ENCODE peak calls at places on chromosome 1, in ten cellular contexts. H is cardiac muscle cell; V is fibroblast of lung; C is CD8-positive, alpha-beta T cell; W is IMR-90; K is uterus; L is hepatocyte; B is stomach; X is endodermal cell; M is WERI-Rb-1. P is an unnamed sample.

GRCh38 chr1:179742291-179742690 is 800 bp upstream of the FAM163A start:
- DNase-seq in W (no peak), M (no peak), B (no peak), C (no peak), K (no peak), H (no peak), V (no peak), L (no peak), X (no peak), P (no peak)

GRCh38 chr1:155504207-155504606 is 58.4 kb downstream of the ASH1L start:
- DNase-seq in X (no peak), W (peak; percentile 42), L (peak; percentile 16), V (peak; percentile 50), C (no peak), K (no peak), H (peak; percentile 27), M (no peak), B (no peak), P (no peak)

GRCh38 chr1:9877962-9878361 is 32.1 kb downstream of the CTNNBIP1 start:
- DNase-seq in V (no peak), K (no peak), X (no peak), W (no peak), B (peak; percentile 67), C (no peak), M (no peak), L (peak; percentile 13), H (no peak), P (no peak)

GRCh38 chr1:178436899-178437298 is 59.9 kb downstream of the CLEC20A start:
- DNase-seq in M (no peak), X (no peak), K (no peak), B (no peak), H (no peak), V (no peak), W (no peak), L (no peak), C (no peak), P (no peak)

GRCh38 chr1:87115317-87115885 is 201.0 kb downstream of the HS2ST1 start:
- DNase-seq in H (no peak), X (no peak), C (no peak), K (no peak), L (no peak), W (peak; percentile 85), V (peak; percentile 74), B (no peak), M (no peak), P (no peak)

GRCh38 chr1:163509126-163509525 is 187.4 kb downstream of the NUF2 start:
- DNase-seq in H (no peak), X (no peak), V (no peak), C (no peak), K (no peak), B (no peak), W (no peak), L (no peak), M (no peak), P (no peak)

GRCh38 chr1:241323510-241323909 is 33.5 kb downstream of the RGS7 start:
- DNase-seq in K (no peak), L (peak; percentile 70), B (peak; percentile 33), C (no peak), H (peak; percentile 85), W (peak; percentile 30), V (peak; percentile 56), M (no peak), X (peak; percentile 91), P (peak; percentile 38)

GRCh38 chr1:206770531-206771352 is at the start of gene IL19:
- DNase-seq in W (peak; percentile 34), K (no peak), X (peak; percentile 66), B (no peak), V (peak; percentile 13), L (no peak), M (no peak), C (no peak), H (no peak), P (no peak)

GRCh38 chr1:26839779-26840178 is 13.3 kb downstream of the ZDHHC18 start:
- DNase-seq in C (no peak), L (no peak), M (no peak), B (no peak), V (no peak), X (no peak), K (no peak), H (no peak), W (no peak), P (no peak)

GRCh38 chr1:26833432-26834405 is 7.2 kb downstream of the ZDHHC18 start:
- DNase-seq in L (no peak), X (no peak), V (no peak), C (peak; percentile 89), B (peak; percentile 64), W (no peak), K (no peak), M (peak; percentile 95), H (no peak), P (no peak)

GRCh38 chr1:26838474-26839338 is 12.2 kb downstream of the ZDHHC18 start:
- DNase-seq in X (no peak), M (no peak), C (no peak), H (no peak), B (no peak), V (no peak), W (no peak), L (no peak), K (no peak), P (no peak)

GRCh38 chr1:26844389-26844788 is 17.9 kb downstream of the ZDHHC18 start:
- DNase-seq in K (no peak), C (no peak), V (no peak), X (no peak), H (no peak), M (no peak), W (no peak), L (no peak), B (no peak), P (no peak)

GRCh38 chr1:26839339-26839722 is 12.8 kb downstream of the ZDHHC18 start:
- DNase-seq in C (no peak), V (no peak), W (no peak), X (no peak), L (no peak), H (no peak), M (no peak), B (no peak), K (no peak), P (no peak)
- H3K36me3 ChIP-seq in C (peaks cover 21% of the 10 kb centered on the region), V (peaks cover 15% of the 10 kb centered on the region), W (peaks cover 42% of the 10 kb centered on the region), X (peaks cover 57% of the 10 kb centered on the region), L (no peaks in the 10 kb centered on the region), H (peaks cover 5% of the 10 kb centered on the region), M (peaks cover 73% of the 10 kb centered on the region), B (peaks cover 49% of the 10 kb centered on the region), K (no peaks in the 10 kb centered on the region), P (no peaks in the 10 kb centered on the region)

GRCh38 chr1:182405578-182405977 is 5.1 kb upstream of the TEDDM1 start:
- DNase-seq in H (no peak), C (no peak), K (no peak), M (no peak), V (no peak), W (no peak), B (no peak), X (no peak), L (no peak), P (no peak)

GRCh38 chr1:182407724-182408123 is 7.3 kb upstream of the TEDDM1 start:
- DNase-seq in K (no peak), C (no peak), V (no peak), H (no peak), W (no peak), X (no peak), L (no peak), B (no peak), M (no peak), P (no peak)

GRCh38 chr1:182406006-182406405 is 5.5 kb upstream of the TEDDM1 start:
- DNase-seq in M (no peak), H (no peak), C (no peak), V (no peak), X (no peak), K (no peak), B (no peak), L (no peak), W (no peak), P (no peak)

GRCh38 chr1:182408435-182409070 is 8.1 kb upstream of the TEDDM1 start:
- DNase-seq in K (no peak), H (no peak), W (no peak), C (no peak), L (peak; percentile 60), V (no peak), M (no peak), X (no peak), B (no peak), P (no peak)

GRCh38 chr1:182404764-182405163 is 4.3 kb upstream of the TEDDM1 start:
- DNase-seq in M (no peak), X (no peak), V (no peak), K (no peak), W (no peak), C (no peak), H (no peak), B (no peak), L (no peak), P (no peak)
- TF ChIP-seq CTCF in M (no peak), X (peak; percentile 62), V (no peak), K (no peak), W (no peak), C (no peak), H (no peak), B (no peak), L (no peak), P (no peak)

DNA sequence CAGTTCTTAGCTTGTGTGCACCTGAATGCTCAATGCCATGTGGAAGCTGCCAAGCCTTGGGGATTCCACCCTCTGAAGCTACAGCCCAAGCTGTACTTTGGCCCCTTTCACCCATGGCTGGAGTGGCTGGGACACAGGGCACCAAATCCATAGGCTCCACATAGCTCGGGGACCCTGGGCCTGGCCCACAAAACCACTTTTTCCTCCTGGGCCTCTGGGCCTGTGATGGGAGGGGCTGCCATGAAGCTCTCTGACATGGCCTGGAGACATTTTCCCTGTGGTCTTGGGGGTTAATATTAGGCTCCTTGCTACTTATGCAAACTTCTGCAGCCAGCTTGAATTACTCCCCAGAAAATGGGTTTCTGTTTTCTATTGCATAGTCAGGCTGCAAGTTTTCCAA is 579.9 kb downstream of the MATN1 start:
- DNase-seq in K (no peak), B (no peak), W (no peak), L (no peak), X (no peak), C (no peak), H (no peak), V (no peak), M (no peak), P (no peak)
- H3K4me3 ChIP-seq in K (no peak overlapping the region), B (no peak overlapping the region), W (no peak overlapping the region), L (no peak overlapping the region), X (no peak overlapping the region), C (no peak overlapping the region), H (no peak overlapping the region), V (no peak overlapping the region), M (no peak overlapping the region), P (no peak overlapping the region)

DNA sequence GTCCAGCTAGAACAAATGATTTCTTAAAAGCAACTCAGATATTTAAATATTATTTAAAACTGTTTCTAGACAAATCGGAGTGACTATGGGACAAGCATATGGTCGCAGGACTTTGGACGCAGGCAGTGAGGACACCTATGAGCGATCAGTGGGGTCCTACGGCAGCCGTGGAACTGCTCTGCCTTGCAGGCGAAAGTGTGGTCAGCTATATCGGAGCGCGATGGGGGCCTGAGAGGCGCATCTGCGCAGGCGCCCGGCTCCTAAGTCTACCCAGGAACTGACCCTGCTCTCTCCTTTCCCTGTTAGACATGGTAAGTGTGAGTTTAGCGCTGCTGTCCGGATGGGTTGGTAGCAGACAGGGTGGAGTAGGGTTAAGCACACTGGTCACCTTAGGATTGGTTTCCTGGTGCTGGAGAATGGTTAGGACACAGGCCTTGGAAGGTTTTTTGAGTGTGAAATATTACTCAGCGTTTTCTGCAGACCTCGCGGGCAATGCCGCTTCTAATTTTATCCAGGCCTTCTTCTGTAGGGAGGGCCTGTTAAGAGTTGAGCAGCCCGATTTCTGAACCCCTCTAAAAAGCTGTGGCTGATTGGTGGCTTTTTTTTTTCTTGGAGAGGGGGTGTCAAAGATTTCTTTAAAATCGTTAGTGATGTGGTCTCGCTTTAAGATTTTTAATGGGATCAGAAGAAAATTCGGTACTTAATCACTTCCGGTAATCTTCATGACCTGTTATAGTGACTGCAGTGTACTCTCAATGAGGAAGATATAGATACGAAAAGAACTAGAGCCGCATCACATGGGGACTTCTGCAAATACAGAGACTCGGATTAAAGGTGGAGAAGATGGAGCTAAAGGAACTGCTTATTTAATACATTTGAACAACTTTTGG is at the start of gene RABGGTB:
- DNase-seq in L (peak; percentile 98), V (peak; percentile 98), X (peak; percentile 98), W (peak; percentile 95), C (peak; percentile 94), M (peak; percentile 96), B (peak; percentile 95), H (peak; percentile 97), K (peak; percentile 90), P (peak; percentile 94)
- H3K36me3 ChIP-seq in L (no peaks in the 10 kb centered on the region), V (no peaks in the 10 kb centered on the region), X (peaks cover 41% of the 10 kb centered on the region), W (peaks cover 10% of the 10 kb centered on the region), C (peaks cover 20% of the 10 kb centered on the region), M (peaks cover 42% of the 10 kb centered on the region), B (no peaks in the 10 kb centered on the region), H (peaks cover 20% of the 10 kb centered on the region), K (no peaks in the 10 kb centered on the region), P (no peaks in the 10 kb centered on the region)

P was measured in Caco-2.